ENCODE peak calls at places on chromosomes 4 and X, in four cellular contexts. One of them, this sample, is unnamed.

GRCh38 chr4:122576261-122577188 is 44.3 kb downstream of the IL21 start:
- DNase-seq in H9: no peak
- DNase-seq in H1: no peak
- DNase-seq in IMR-90: peak
- DNase-seq in this sample: peak

GRCh38 chrX:107718156-107718621 is 57.4 kb downstream of the TSC22D3 start:
- DNase-seq in H9: peak
- DNase-seq in H1: peak
- DNase-seq in IMR-90: peak
- DNase-seq in this sample: peak

GRCh38 chr4:109879081-109879480 is 31.2 kb downstream of the LRIT3 start:
- DNase-seq in H9: no peak
- DNase-seq in H1: no peak
- DNase-seq in IMR-90: no peak
- DNase-seq in this sample: no peak

GRCh38 chr4:105147226-105148151 is 813 bp downstream of the TET2 start:
- DNase-seq in H9: peak
- DNase-seq in H1: no peak
- DNase-seq in IMR-90: peak
- DNase-seq in this sample: peak

GRCh38 chr4:108036252-108036651 is 46.6 kb downstream of the HADH start:
- DNase-seq in H9: no peak
- DNase-seq in H1: no peak
- DNase-seq in IMR-90: no peak
- DNase-seq in this sample: no peak

GRCh38 chr4:95388911-95389310 is 159.9 kb downstream of the UNC5C start:
- DNase-seq in H9: no peak
- DNase-seq in H1: no peak
- DNase-seq in IMR-90: no peak
- DNase-seq in this sample: no peak

GRCh38 chr4:185332575-185333464 is 62.9 kb downstream of the LRP2BP start:
- DNase-seq in H9: no peak
- DNase-seq in H1: no peak
- DNase-seq in IMR-90: no peak
- DNase-seq in this sample: no peak

GRCh38 chr4:55663145-55663544 is 27.0 kb upstream of the NMU start:
- DNase-seq in H9: no peak
- DNase-seq in H1: no peak
- DNase-seq in IMR-90: no peak
- DNase-seq in this sample: no peak

GRCh38 chr4:103996637-103997036 is 276.9 kb upstream of the TACR3 start:
- DNase-seq in H9: peak
- DNase-seq in H1: no peak
- DNase-seq in IMR-90: no peak
- DNase-seq in this sample: peak

GRCh38 chr4:16253127-16253960 is 27.1 kb upstream of the TAPT1 start:
- DNase-seq in H9: no peak
- DNase-seq in H1: no peak
- DNase-seq in IMR-90: peak
- DNase-seq in this sample: no peak

GRCh38 chr4:102439835-102440234 is 61.3 kb upstream of the NFKB1 start:
- DNase-seq in H9: no peak
- DNase-seq in H1: no peak
- DNase-seq in IMR-90: peak
- DNase-seq in this sample: no peak

GRCh38 chr4:164252286-164252685 is 501.6 kb upstream of the SMIM31 start:
- DNase-seq in H9: peak
- DNase-seq in H1: no peak
- DNase-seq in IMR-90: no peak
- DNase-seq in this sample: peak

GRCh38 chr4:11497972-11498371 is 69.3 kb upstream of the HS3ST1 start:
- DNase-seq in H9: no peak
- DNase-seq in H1: no peak
- DNase-seq in IMR-90: no peak
- DNase-seq in this sample: no peak

GRCh38 chr4:26860157-26860921 is at the start of gene STIM2:
- DNase-seq in H9: peak
- DNase-seq in H1: peak
- DNase-seq in IMR-90: peak
- DNase-seq in this sample: peak
- H3K4ac ChIP-seq in H9: no peak
- H3K4ac ChIP-seq in H1: no peak
- H3K4ac ChIP-seq in IMR-90: peak
- H3K4ac ChIP-seq in this sample: no peak

GRCh38 chrX:10047631-10048030 is 80.5 kb downstream of the CLDN34 start:
- DNase-seq in H9: no peak
- DNase-seq in H1: no peak
- DNase-seq in IMR-90: no peak
- DNase-seq in this sample: peak

GRCh38 chrX:10048076-10048475 is 80.9 kb downstream of the CLDN34 start:
- DNase-seq in H9: no peak
- DNase-seq in H1: no peak
- DNase-seq in IMR-90: no peak
- DNase-seq in this sample: peak

GRCh38 chrX:10048695-10049094 is 81.5 kb downstream of the CLDN34 start:
- DNase-seq in H9: no peak
- DNase-seq in H1: no peak
- DNase-seq in IMR-90: no peak
- DNase-seq in this sample: no peak

GRCh38 chrX:10045327-10046000 is 78.3 kb downstream of the CLDN34 start:
- DNase-seq in H9: no peak
- DNase-seq in H1: no peak
- DNase-seq in IMR-90: no peak
- DNase-seq in this sample: no peak

DNA sequence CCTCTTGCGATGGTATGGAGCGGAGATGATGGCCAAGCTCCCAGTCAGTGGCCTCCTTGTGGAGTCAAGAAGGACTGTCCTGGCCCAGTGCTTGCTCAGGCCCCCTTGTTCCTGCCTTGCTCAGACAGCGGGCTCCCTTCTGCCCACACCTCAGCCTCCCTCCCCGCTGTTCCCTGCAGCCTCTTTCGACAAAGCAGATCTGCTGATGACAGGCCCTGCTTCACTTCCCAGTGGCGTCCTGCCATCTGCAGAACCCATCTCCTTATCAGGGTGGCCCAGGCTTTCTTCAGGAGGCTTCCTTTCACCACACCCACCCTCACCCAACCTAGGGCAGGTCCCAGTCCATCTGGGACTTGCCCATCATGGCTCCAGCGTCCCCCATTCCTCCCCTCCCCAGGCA is 80.0 kb downstream of the CLDN34 start:
- DNase-seq in H9: no peak
- DNase-seq in H1: no peak
- DNase-seq in IMR-90: no peak
- DNase-seq in this sample: no peak
- H3K4ac ChIP-seq in H9: no peak
- H3K4ac ChIP-seq in H1: no peak
- H3K4ac ChIP-seq in IMR-90: no peak
- H3K4ac ChIP-seq in this sample: no peak

GRCh38 chrX:132426695-132427281 is 62.0 kb downstream of the MBNL3 start:
- DNase-seq in H9: no peak
- DNase-seq in H1: no peak
- DNase-seq in IMR-90: peak
- DNase-seq in this sample: no peak
- H3K4ac ChIP-seq in H9: no peak
- H3K4ac ChIP-seq in H1: no peak
- H3K4ac ChIP-seq in IMR-90: no peak
- H3K4ac ChIP-seq in this sample: no peak

DNA sequence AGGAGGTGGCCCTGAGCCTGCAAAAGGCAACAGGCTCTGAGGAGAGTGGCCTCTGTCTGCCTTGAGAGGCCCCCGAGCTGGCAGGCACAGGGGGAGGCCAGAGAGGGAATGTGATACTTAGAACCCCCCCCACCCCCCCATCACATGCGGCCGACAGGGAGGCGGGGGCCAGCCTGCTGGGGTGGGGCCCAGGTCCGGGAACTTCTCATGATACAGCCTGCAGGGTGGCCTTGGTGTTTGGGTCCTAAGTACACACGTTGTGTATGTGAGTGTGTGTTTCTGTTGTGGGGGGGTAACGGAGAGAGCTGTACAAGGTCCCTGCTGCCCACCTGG is 19.7 kb downstream of the SH3BP2 start:
- DNase-seq in H9: no peak
- DNase-seq in H1: no peak
- DNase-seq in IMR-90: no peak
- DNase-seq in this sample: no peak
- H3K4ac ChIP-seq in H9: no peak
- H3K4ac ChIP-seq in H1: no peak
- H3K4ac ChIP-seq in IMR-90: peak
- H3K4ac ChIP-seq in this sample: no peak

DNA sequence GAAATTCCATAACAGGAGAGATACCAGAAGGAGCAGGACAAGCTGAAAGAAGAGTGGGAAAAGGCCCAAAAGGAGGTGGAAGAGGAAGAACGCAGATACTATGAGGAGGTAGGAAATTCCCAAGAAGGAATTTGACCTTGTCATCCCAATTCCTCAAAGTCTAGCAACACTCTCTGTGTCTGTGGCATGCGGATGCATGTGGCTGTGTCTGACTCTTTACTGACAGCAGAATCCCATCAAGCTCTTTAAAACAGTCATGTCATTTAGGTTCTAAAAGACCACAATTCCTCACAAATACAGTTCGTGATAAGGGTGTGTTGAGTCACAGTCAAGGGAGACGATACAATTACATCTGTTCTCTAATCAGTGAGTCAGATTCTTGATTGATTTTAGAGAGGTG is 68.5 kb downstream of the PHOX2B start:
- DNase-seq in H9: no peak
- DNase-seq in H1: no peak
- DNase-seq in IMR-90: peak
- DNase-seq in this sample: no peak
- H3K4ac ChIP-seq in H9: no peak
- H3K4ac ChIP-seq in H1: no peak
- H3K4ac ChIP-seq in IMR-90: no peak
- H3K4ac ChIP-seq in this sample: no peak

DNA sequence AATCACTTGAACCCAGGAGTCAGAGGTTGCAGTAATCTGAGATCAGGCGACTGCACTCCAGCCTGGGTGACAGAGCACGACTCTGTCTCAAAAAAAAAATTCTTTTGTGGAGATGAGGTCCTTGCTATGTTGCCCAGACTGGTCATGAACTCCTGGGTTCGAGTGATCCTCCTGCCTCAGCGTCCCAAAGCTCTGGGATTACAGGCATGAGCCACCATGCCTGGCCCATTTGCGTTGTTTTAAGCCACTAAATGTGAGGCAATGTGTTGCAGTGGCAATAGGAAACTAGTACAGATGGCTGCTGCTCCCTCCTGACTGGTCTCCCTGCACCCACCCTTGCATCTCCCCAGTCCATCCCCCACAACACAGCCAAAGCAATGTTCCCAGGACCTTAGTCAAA is 40.0 kb upstream of the APLN start:
- DNase-seq in H9: no peak
- DNase-seq in H1: no peak
- DNase-seq in IMR-90: no peak
- DNase-seq in this sample: no peak
- H3K4ac ChIP-seq in H9: no peak
- H3K4ac ChIP-seq in H1: no peak
- H3K4ac ChIP-seq in IMR-90: no peak
- H3K4ac ChIP-seq in this sample: no peak

GRCh38 chr4:41133619-41134018 is 80.7 kb downstream of the APBB2 start:
- DNase-seq in H9: no peak
- DNase-seq in H1: no peak
- DNase-seq in IMR-90: no peak
- DNase-seq in this sample: no peak
- H3K4ac ChIP-seq in H9: no peak
- H3K4ac ChIP-seq in H1: no peak
- H3K4ac ChIP-seq in IMR-90: no peak
- H3K4ac ChIP-seq in this sample: no peak

DNA sequence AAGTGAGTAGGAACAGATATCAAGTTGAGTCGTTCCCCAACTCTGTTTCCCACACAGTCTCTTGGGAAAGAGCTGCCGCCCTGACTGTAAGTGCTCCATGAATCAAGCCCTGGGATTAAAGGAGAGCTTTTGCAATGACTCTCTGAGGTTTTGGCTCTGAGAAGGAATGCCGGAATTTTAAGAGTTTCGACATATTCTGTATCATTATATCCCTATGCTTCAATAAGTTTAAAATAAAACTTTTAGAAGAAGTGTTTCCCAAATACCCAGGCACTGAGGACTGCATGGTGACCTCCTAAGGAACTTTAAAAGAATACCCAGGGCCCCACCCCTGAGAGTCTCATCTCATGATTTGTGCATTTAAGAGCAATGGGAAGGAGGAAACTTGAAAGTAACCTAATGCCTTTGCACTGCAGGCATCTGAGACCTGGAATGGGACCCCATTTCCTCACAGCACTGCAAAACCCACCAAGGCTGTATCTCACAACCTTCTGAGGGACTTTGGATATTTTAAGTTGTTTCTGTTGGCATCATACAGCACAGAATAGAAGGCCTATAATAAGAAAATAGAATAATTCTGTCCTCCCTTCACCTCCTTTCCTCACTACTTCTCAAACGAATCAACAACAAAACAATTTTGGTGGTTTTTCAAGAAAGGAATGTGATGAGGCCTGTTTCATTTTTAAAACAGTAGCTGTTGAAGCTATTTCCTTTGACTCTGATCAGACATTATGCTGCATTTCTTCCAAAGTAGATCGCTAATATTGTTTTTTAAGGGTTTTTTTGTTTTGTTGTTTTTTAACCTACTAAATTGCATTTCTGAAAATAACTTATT is 121.2 kb downstream of the GASK1B start:
- DNase-seq in H9: no peak
- DNase-seq in H1: no peak
- DNase-seq in IMR-90: peak
- DNase-seq in this sample: no peak
- H3K4ac ChIP-seq in H9: no peak
- H3K4ac ChIP-seq in H1: no peak
- H3K4ac ChIP-seq in IMR-90: peak
- H3K4ac ChIP-seq in this sample: no peak